ENCODE peak calls at places on chromosomes 7 and 10, in six cellular contexts. Q is HCT116; B is activated CD8-positive, alpha-beta T cell treated with anti-CD3 and anti-CD28 coated beads for 36 hours; M is MM.1S; P is omental fat pad; O is GM23338. Z is an unnamed sample.

GRCh38 chr7:35465791-35466336 is 212.0 kb upstream of the TBX20 start:
- DNase-seq in Q (no peak), B (no peak), M (no peak), P (no peak), O (no peak), Z (no peak)

GRCh38 chr7:42272793-42273665 is 36.0 kb upstream of the GLI3 start:
- DNase-seq in Q (no peak), B (peak; percentile 2), M (no peak), P (no peak), O (peak; percentile 50), Z (no peak)

GRCh38 chr7:72438491-72438890 is 26.4 kb upstream of the CALN1 start:
- DNase-seq in Q (no peak), B (no peak), M (no peak), P (no peak), O (no peak), Z (no peak)

GRCh38 chr10:88458209-88458608 is 124.9 kb downstream of the RNLS start:
- DNase-seq in Q (no peak), B (no peak), M (no peak), P (no peak), O (no peak), Z (no peak)

GRCh38 chr7:77746824-77747165 is 50.5 kb downstream of the RSBN1L start:
- DNase-seq in Q (no peak), B (no peak), M (no peak), P (no peak), O (no peak), Z (no peak)

GRCh38 chr10:5960070-5960972 is 17.0 kb downstream of the IL15RA start:
- DNase-seq in Q (no peak), B (no peak), M (no peak), P (peak; percentile 14), O (no peak), Z (no peak)

GRCh38 chr10:73723516-73723915 is 20.7 kb upstream of the SEC24C start:
- DNase-seq in Q (no peak), B (no peak), M (no peak), P (no peak), O (no peak), Z (no peak)

GRCh38 chr10:34655286-34656170 is 159.6 kb downstream of the PARD3 start:
- DNase-seq in Q (peak; percentile 63), B (peak; percentile 59), M (peak; percentile 62), P (no peak), O (peak; percentile 92), Z (no peak)

GRCh38 chr10:92753865-92754264 is 64.1 kb downstream of the HHEX start:
- DNase-seq in Q (no peak), B (no peak), M (no peak), P (no peak), O (no peak), Z (no peak)

GRCh38 chr10:103548581-103549348 is 55.3 kb downstream of the NEURL1 start:
- DNase-seq in Q (no peak), B (no peak), M (no peak), P (no peak), O (no peak), Z (no peak)

GRCh38 chr10:113232928-113233511 is 283.0 kb downstream of the TCF7L2 start:
- DNase-seq in Q (no peak), B (no peak), M (peak; percentile 57), P (no peak), O (peak; percentile 42), Z (peak; percentile 43)

GRCh38 chr7:138184191-138184590 is 107.9 kb downstream of the AKR1D1 start:
- DNase-seq in Q (no peak), B (no peak), M (no peak), P (no peak), O (no peak), Z (no peak)

GRCh38 chr10:116947838-116948529 is 57.0 kb downstream of the SHTN1 start:
- DNase-seq in Q (peak; percentile 59), B (no peak), M (no peak), P (no peak), O (peak; percentile 74), Z (no peak)

GRCh38 chr10:129094813-129095212 is 372.2 kb upstream of the MGMT start:
- DNase-seq in Q (no peak), B (no peak), M (no peak), P (no peak), O (no peak), Z (no peak)

GRCh38 chr7:128908750-128909385 is 1.6 kb downstream of the KCP start:
- DNase-seq in Q (no peak), B (no peak), M (no peak), P (no peak), O (no peak), Z (peak; percentile 52)

GRCh38 chr7:116449950-116450349 is 49.6 kb upstream of the CAV2 start:
- DNase-seq in Q (no peak), B (no peak), M (no peak), P (no peak), O (no peak), Z (no peak)

GRCh38 chr7:105014725-105015630 is 973 bp downstream of the KMT2E start:
- DNase-seq in Q (no peak), B (peak; percentile 69), M (peak; percentile 78), P (no peak), O (peak; percentile 63), Z (peak; percentile 76)

GRCh38 chr10:78656815-78657621 is 411.7 kb upstream of the ZMIZ1 start:
- DNase-seq in Q (no peak), B (no peak), M (no peak), P (no peak), O (peak; percentile 3), Z (peak; percentile 85)

GRCh38 chr7:69775231-69775771 is 177.0 kb downstream of the AUTS2 start:
- DNase-seq in Q (no peak), B (no peak), M (no peak), P (no peak), O (no peak), Z (peak; percentile 72)

GRCh38 chr10:119428789-119429188 is 113.7 kb downstream of the RGS10 start:
- DNase-seq in Q (no peak), B (peak; percentile 25), M (no peak), P (no peak), O (no peak), Z (no peak)

GRCh38 chr10:63573068-63573697 is 52.0 kb downstream of the REEP3 start:
- DNase-seq in Q (no peak), B (no peak), M (peak; percentile 70), P (no peak), O (no peak), Z (no peak)

GRCh38 chr7:82050792-82051191 is 280.9 kb upstream of the HGF start:
- DNase-seq in Q (no peak), B (no peak), M (no peak), P (no peak), O (no peak), Z (no peak)

DNA sequence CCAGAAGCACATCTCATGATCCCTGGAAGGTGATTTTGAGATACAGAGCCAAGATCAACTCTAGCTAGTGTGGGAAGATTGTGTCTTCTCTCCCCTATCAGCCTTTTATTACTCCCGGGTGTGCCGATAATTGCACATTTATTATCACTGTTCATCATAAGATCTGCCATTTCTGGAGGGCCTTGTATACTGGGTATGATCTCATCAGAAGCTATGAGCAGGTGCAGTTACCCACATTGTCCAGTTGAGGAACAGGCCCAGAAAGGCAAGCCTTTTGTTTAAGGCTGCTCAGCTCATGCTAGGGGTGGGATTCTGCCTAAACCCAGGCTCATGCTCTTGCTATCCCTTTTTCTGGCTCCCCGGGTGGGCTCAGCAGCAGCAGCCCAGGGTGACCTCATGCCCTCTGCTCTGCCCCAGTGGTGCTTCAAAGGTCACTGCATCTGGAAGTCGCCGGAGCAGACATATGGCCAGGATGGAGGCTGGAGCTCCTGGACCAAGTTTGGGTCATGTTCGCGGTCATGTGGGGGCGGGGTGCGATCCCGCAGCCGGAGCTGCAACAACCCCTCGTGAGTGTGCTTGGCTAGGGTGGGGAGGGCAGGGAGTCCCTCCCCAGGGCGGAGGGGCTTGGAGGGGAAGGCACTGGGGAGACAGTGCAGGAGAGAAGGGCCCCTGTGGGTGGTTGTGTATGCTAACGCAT is 46.6 kb downstream of the TBATA start:
- DNase-seq in Q (no peak), B (no peak), M (no peak), P (no peak), O (no peak), Z (no peak)
- TF ChIP-seq CTCF in Q (no peak), B (no peak), M (no peak), P (no peak), O (no peak), Z (no peak)

DNA sequence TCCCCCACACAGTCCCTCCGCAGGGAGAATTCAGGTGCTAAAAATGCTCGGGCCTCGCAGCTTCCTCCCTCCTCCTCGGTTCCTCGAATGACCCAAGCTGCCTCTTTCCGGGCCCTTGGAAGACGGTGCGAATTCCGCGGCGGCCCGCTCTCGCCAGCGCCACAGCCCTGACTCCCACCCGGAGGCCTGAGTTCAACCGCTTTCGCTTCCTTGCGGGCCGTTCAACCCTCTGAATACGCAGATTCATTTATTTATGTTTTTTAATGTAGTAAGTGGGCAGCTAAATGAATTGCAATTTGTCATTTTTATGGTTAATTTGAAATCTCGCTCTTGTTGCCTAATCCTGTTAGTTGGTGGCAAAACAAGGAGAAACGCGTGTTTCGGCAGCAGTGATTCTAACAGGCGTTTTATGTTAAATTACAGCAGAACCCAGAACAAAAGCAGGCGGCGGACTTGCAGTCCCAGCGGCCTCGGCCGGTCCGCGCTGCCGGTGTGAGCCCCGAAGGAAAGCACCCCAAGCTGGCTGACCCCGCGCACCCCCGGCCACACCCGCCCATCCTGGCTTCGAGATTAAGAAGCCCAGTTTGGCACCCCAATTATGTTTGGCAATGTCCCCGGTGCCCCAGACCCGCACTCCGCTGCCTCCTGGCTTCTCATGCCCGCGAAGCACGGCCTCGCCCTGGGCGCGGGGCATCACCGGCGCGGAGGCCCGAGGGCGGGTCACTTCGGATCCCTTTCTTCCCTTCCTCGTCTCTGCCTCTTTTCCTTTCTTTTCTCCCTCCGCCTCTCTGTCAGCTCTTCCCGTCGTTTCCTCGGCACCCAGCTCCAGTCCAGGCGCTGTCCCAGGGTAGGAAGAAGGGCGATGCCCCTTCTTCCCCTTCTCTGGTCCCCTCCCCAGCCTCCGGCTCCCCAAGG is 75.9 kb downstream of the INSIG1 start:
- DNase-seq in Q (no peak), B (no peak), M (no peak), P (no peak), O (peak; percentile 71), Z (no peak)
- TF ChIP-seq CTCF in Q (no peak), B (no peak), M (no peak), P (no peak), O (no peak), Z (no peak)

GRCh38 chr10:48398261-48398660 is 91.8 kb downstream of the MAPK8 start:
- DNase-seq in Q (no peak), B (no peak), M (no peak), P (no peak), O (no peak), Z (no peak)
- TF ChIP-seq CTCF in Q (no peak), B (no peak), M (no peak), P (no peak), O (no peak), Z (no peak)

DNA sequence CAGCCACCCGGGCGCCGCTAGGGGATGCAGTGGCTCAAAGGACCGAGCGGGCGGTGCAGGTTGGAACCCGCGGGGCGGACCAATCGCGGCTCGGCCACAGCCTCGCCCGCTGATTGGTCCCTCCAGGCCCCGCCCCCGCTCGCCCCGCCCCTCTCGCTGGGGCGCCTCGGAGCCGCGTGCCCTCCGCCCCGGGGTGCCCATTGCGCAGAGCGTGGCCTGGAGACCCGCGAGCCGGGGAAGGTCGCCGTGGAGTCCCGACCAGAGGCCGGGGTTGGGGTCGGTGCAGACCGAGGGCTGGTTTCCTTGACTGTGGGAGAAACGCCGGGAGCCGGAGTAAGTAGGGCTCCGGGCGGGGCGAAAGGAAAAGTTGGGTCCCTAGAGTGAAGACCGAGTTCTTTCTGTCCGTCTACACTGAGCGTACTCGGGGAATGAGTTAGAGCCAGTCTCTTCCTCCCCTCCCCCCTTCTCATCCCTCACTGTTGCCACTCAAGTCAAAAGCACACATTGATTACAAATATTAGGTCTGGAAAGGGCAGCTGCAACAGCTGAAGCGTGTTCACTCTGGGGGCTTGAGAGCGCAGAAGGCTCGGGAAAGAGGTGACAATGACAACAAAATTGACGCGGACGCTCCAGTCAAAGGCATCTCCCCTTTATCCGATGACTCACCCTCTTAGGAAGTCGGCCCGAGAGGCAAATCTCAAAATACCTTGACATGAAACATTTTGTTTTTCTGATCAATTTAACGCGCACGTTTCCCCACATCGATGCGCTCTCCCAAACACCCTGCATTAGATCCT is 844 bp upstream of the GATA3 start:
- DNase-seq in Q (peak; percentile 55), B (peak; percentile 96), M (peak; percentile 16), P (peak; percentile 50), O (peak; percentile 95), Z (peak; percentile 94)
- TF ChIP-seq CTCF in Q (peak; percentile 85), B (no peak), M (no peak), P (peak; percentile 63), O (peak; percentile 82), Z (peak; percentile 31)

Z was measured in lower leg skin.